ENCODE peak calls at places on chromosome 15, in seven cellular contexts. One of them, this sample, is unnamed.

GRCh38 chr15:58243083-58243482 is 104.9 kb downstream of the AQP9 start:
- DNase-seq in neuronal stem cell: no peak
- DNase-seq in mesenchymal stem cell: no peak
- DNase-seq in H1: no peak
- DNase-seq in IMR-90: no peak
- DNase-seq in trophoblast cell: no peak
- DNase-seq in mesendoderm: no peak
- DNase-seq in this sample: no peak

GRCh38 chr15:99502182-99502581 is 63.6 kb upstream of the MEF2A start:
- DNase-seq in trophoblast cell: no peak
- DNase-seq in neuronal stem cell: no peak
- DNase-seq in H1: no peak
- DNase-seq in mesenchymal stem cell: no peak
- DNase-seq in IMR-90: no peak
- DNase-seq in mesendoderm: no peak
- DNase-seq in this sample: no peak

GRCh38 chr15:56844892-56845291 is 73.6 kb upstream of the TCF12 start:
- DNase-seq in mesenchymal stem cell: no peak
- DNase-seq in IMR-90: no peak
- DNase-seq in H1: no peak
- DNase-seq in mesendoderm: no peak
- DNase-seq in neuronal stem cell: no peak
- DNase-seq in trophoblast cell: no peak
- DNase-seq in this sample: no peak

GRCh38 chr15:47404877-47405276 is 312.4 kb upstream of the SEMA6D start:
- DNase-seq in neuronal stem cell: no peak
- DNase-seq in mesendoderm: peak
- DNase-seq in IMR-90: no peak
- DNase-seq in H1: no peak
- DNase-seq in mesenchymal stem cell: no peak
- DNase-seq in trophoblast cell: no peak
- DNase-seq in this sample: peak

GRCh38 chr15:98866503-98866902 is 141.1 kb downstream of the PGPEP1L start:
- DNase-seq in mesendoderm: peak
- DNase-seq in H1: no peak
- DNase-seq in trophoblast cell: no peak
- DNase-seq in neuronal stem cell: no peak
- DNase-seq in mesenchymal stem cell: peak
- DNase-seq in IMR-90: peak
- DNase-seq in this sample: no peak

GRCh38 chr15:40097968-40098476 is 10.7 kb downstream of the BMF start:
- DNase-seq in mesendoderm: no peak
- DNase-seq in IMR-90: no peak
- DNase-seq in H1: no peak
- DNase-seq in trophoblast cell: no peak
- DNase-seq in mesenchymal stem cell: peak
- DNase-seq in neuronal stem cell: no peak
- DNase-seq in this sample: no peak

GRCh38 chr15:48965972-48966371 is 2.3 kb upstream of the SHC4 start:
- DNase-seq in mesenchymal stem cell: peak
- DNase-seq in mesendoderm: peak
- DNase-seq in IMR-90: peak
- DNase-seq in trophoblast cell: peak
- DNase-seq in neuronal stem cell: no peak
- DNase-seq in H1: no peak
- DNase-seq in this sample: no peak

GRCh38 chr15:39888809-39889208 is 31.3 kb downstream of the GPR176 start:
- DNase-seq in mesendoderm: peak
- DNase-seq in neuronal stem cell: no peak
- DNase-seq in trophoblast cell: peak
- DNase-seq in mesenchymal stem cell: no peak
- DNase-seq in IMR-90: no peak
- DNase-seq in H1: no peak
- DNase-seq in this sample: no peak

GRCh38 chr15:89533861-89534544 is 37.6 kb upstream of the RHCG start:
- DNase-seq in neuronal stem cell: no peak
- DNase-seq in mesenchymal stem cell: no peak
- DNase-seq in H1: no peak
- DNase-seq in mesendoderm: no peak
- DNase-seq in IMR-90: no peak
- DNase-seq in trophoblast cell: no peak
- DNase-seq in this sample: no peak

GRCh38 chr15:48402778-48403177 is 71.5 kb downstream of the DUT start:
- DNase-seq in neuronal stem cell: no peak
- DNase-seq in trophoblast cell: peak
- DNase-seq in mesendoderm: no peak
- DNase-seq in mesenchymal stem cell: no peak
- DNase-seq in IMR-90: no peak
- DNase-seq in H1: no peak
- DNase-seq in this sample: no peak

GRCh38 chr15:97425596-97425995 is 534.9 kb upstream of the ARRDC4 start:
- DNase-seq in neuronal stem cell: no peak
- DNase-seq in mesendoderm: no peak
- DNase-seq in trophoblast cell: no peak
- DNase-seq in H1: no peak
- DNase-seq in IMR-90: no peak
- DNase-seq in mesenchymal stem cell: no peak
- DNase-seq in this sample: no peak

GRCh38 chr15:47711654-47712053 is 5.7 kb upstream of the SEMA6D start:
- DNase-seq in H1: no peak
- DNase-seq in trophoblast cell: no peak
- DNase-seq in neuronal stem cell: no peak
- DNase-seq in mesenchymal stem cell: peak
- DNase-seq in mesendoderm: peak
- DNase-seq in IMR-90: no peak
- DNase-seq in this sample: no peak

GRCh38 chr15:31353931-31354330 is 27.3 kb downstream of the KLF13 start:
- DNase-seq in mesendoderm: no peak
- DNase-seq in IMR-90: no peak
- DNase-seq in mesenchymal stem cell: peak
- DNase-seq in H1: no peak
- DNase-seq in neuronal stem cell: no peak
- DNase-seq in trophoblast cell: no peak
- DNase-seq in this sample: no peak

GRCh38 chr15:88118035-88118434 is 138.5 kb downstream of the NTRK3 start:
- DNase-seq in trophoblast cell: no peak
- DNase-seq in mesenchymal stem cell: no peak
- DNase-seq in H1: no peak
- DNase-seq in mesendoderm: no peak
- DNase-seq in IMR-90: no peak
- DNase-seq in neuronal stem cell: no peak
- DNase-seq in this sample: no peak

GRCh38 chr15:27681038-27681437 is 418.1 kb downstream of the OCA2 start:
- DNase-seq in H1: peak
- DNase-seq in neuronal stem cell: no peak
- DNase-seq in IMR-90: no peak
- DNase-seq in mesendoderm: peak
- DNase-seq in trophoblast cell: no peak
- DNase-seq in mesenchymal stem cell: no peak
- DNase-seq in this sample: no peak

GRCh38 chr15:31463521-31464102 is 137.0 kb downstream of the KLF13 start:
- DNase-seq in mesenchymal stem cell: no peak
- DNase-seq in mesendoderm: no peak
- DNase-seq in neuronal stem cell: no peak
- DNase-seq in trophoblast cell: no peak
- DNase-seq in IMR-90: no peak
- DNase-seq in H1: no peak
- DNase-seq in this sample: no peak

GRCh38 chr15:93135459-93135858 is 46.4 kb upstream of the RGMA start:
- DNase-seq in mesendoderm: no peak
- DNase-seq in neuronal stem cell: no peak
- DNase-seq in H1: no peak
- DNase-seq in trophoblast cell: no peak
- DNase-seq in mesenchymal stem cell: no peak
- DNase-seq in IMR-90: no peak
- DNase-seq in this sample: no peak
- H4K8ac ChIP-seq in mesendoderm: no peak
- H4K8ac ChIP-seq in neuronal stem cell: no peak
- H4K8ac ChIP-seq in H1: no peak
- H4K8ac ChIP-seq in trophoblast cell: no peak
- H4K8ac ChIP-seq in mesenchymal stem cell: no peak
- H4K8ac ChIP-seq in IMR-90: no peak
- H4K8ac ChIP-seq in this sample: no peak

DNA sequence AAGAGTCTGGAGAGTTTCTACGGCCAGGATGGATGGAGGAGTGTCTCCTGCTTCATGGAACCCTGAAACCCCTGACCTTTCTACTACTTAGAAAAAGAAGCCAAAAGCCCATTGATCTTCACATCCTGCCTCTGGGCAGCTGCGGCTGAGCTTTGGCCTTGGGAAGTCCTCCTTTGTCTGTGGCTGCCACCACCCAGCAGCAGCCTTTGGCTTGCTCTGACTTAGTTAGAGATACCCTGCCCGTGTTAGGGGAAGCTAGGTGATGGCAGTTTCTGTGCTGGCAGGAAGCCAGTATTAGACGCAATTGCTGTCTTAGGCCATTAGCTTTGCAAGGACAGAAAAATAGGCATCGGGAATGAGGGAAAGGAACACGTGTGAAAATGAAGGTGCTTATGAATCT is 18.8 kb downstream of the APH1B start:
- DNase-seq in neuronal stem cell: no peak
- DNase-seq in mesendoderm: no peak
- DNase-seq in mesenchymal stem cell: no peak
- DNase-seq in trophoblast cell: no peak
- DNase-seq in H1: no peak
- DNase-seq in IMR-90: no peak
- DNase-seq in this sample: no peak
- H2BK120ac ChIP-seq in neuronal stem cell: no peak
- H2BK120ac ChIP-seq in mesendoderm: no peak
- H2BK120ac ChIP-seq in mesenchymal stem cell: no peak
- H2BK120ac ChIP-seq in trophoblast cell: no peak
- H2BK120ac ChIP-seq in H1: no peak
- H2BK120ac ChIP-seq in IMR-90: no peak
- H2BK120ac ChIP-seq in this sample: no peak

GRCh38 chr15:38069001-38069400 is 134.6 kb downstream of the TMCO5A start:
- DNase-seq in trophoblast cell: peak
- DNase-seq in neuronal stem cell: no peak
- DNase-seq in H1: no peak
- DNase-seq in mesenchymal stem cell: peak
- DNase-seq in mesendoderm: no peak
- DNase-seq in IMR-90: peak
- DNase-seq in this sample: no peak

GRCh38 chr15:38069506-38069905 is 135.1 kb downstream of the TMCO5A start:
- DNase-seq in neuronal stem cell: no peak
- DNase-seq in IMR-90: peak
- DNase-seq in trophoblast cell: peak
- DNase-seq in mesenchymal stem cell: peak
- DNase-seq in H1: no peak
- DNase-seq in mesendoderm: no peak
- DNase-seq in this sample: no peak

GRCh38 chr15:38070778-38071177 is 136.3 kb downstream of the TMCO5A start:
- DNase-seq in mesendoderm: no peak
- DNase-seq in mesenchymal stem cell: peak
- DNase-seq in H1: no peak
- DNase-seq in trophoblast cell: no peak
- DNase-seq in IMR-90: peak
- DNase-seq in neuronal stem cell: no peak
- DNase-seq in this sample: no peak

GRCh38 chr15:38066612-38067011 is 132.2 kb downstream of the TMCO5A start:
- DNase-seq in neuronal stem cell: no peak
- DNase-seq in trophoblast cell: no peak
- DNase-seq in H1: no peak
- DNase-seq in mesendoderm: peak
- DNase-seq in IMR-90: no peak
- DNase-seq in mesenchymal stem cell: no peak
- DNase-seq in this sample: no peak

GRCh38 chr15:38068600-38068999 is 134.2 kb downstream of the TMCO5A start:
- DNase-seq in H1: no peak
- DNase-seq in trophoblast cell: no peak
- DNase-seq in neuronal stem cell: no peak
- DNase-seq in mesenchymal stem cell: peak
- DNase-seq in IMR-90: no peak
- DNase-seq in mesendoderm: no peak
- DNase-seq in this sample: no peak
- H3K27ac ChIP-seq in H1: no peak
- H3K27ac ChIP-seq in trophoblast cell: no peak
- H3K27ac ChIP-seq in neuronal stem cell: peak
- H3K27ac ChIP-seq in mesenchymal stem cell: peak
- H3K27ac ChIP-seq in IMR-90: no peak
- H3K27ac ChIP-seq in mesendoderm: no peak
- H3K27ac ChIP-seq in this sample: no peak

GRCh38 chr15:94395626-94396025 is 164.3 kb downstream of the MCTP2 start:
- DNase-seq in neuronal stem cell: no peak
- DNase-seq in IMR-90: peak
- DNase-seq in mesenchymal stem cell: peak
- DNase-seq in H1: no peak
- DNase-seq in mesendoderm: no peak
- DNase-seq in trophoblast cell: no peak
- DNase-seq in this sample: no peak
- H4K8ac ChIP-seq in neuronal stem cell: no peak
- H4K8ac ChIP-seq in IMR-90: no peak
- H4K8ac ChIP-seq in mesenchymal stem cell: no peak
- H4K8ac ChIP-seq in H1: no peak
- H4K8ac ChIP-seq in mesendoderm: no peak
- H4K8ac ChIP-seq in trophoblast cell: no peak
- H4K8ac ChIP-seq in this sample: no peak

DNA sequence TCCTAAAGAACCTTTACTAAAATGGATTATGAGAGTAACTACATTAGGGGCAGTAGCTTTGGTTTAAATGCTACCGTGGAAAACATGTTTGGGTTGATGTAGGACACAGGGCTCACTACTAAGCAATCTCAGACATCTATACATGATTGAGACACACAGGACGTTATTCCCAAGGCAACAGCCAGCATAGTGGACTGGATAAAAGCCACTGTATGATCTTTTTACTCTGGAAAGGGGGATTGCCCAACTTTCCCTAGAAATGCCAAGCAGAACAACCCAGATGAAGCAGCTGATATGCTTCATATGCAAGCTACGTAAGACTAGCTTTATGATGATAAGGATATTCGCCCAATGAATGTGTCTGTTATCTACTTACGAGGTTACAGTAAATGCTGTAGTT is 144.6 kb downstream of the MYO9A start:
- DNase-seq in mesenchymal stem cell: no peak
- DNase-seq in mesendoderm: no peak
- DNase-seq in IMR-90: no peak
- DNase-seq in trophoblast cell: peak
- DNase-seq in H1: no peak
- DNase-seq in neuronal stem cell: no peak
- DNase-seq in this sample: no peak
- H2BK120ac ChIP-seq in mesenchymal stem cell: no peak
- H2BK120ac ChIP-seq in mesendoderm: no peak
- H2BK120ac ChIP-seq in IMR-90: no peak
- H2BK120ac ChIP-seq in trophoblast cell: peak
- H2BK120ac ChIP-seq in H1: no peak
- H2BK120ac ChIP-seq in neuronal stem cell: no peak
- H2BK120ac ChIP-seq in this sample: no peak

This sample was measured in H9.